ENCODE peak calls at places on chromosomes 11 and 22, in eight cellular contexts. X is HCT116, Y is choroid plexus epithelial cell, T is psoas muscle, N is kidney, L is ovary, W is Peyer's patch, A is cardiac muscle cell. U is an unnamed sample.

GRCh38 chr11:69638941-69639681 is 1.8 kb upstream of the CCND1 start:
- DNase-seq in X (peak; percentile 95), Y (peak; percentile 98), T (peak; percentile 90), N (peak; percentile 95), L (peak; percentile 69), W (peak; percentile 53), A (peak; percentile 95), U (peak; percentile 78)

GRCh38 chr11:59802639-59803176 is 7.9 kb downstream of the MRPL16 start:
- DNase-seq in X (peak; percentile 46), Y (peak; percentile 75), T (no peak), N (no peak), L (no peak), W (no peak), A (peak; percentile 55), U (peak; percentile 29)

GRCh38 chr11:44629732-44630345 is 64.4 kb downstream of the CD82 start:
- DNase-seq in X (no peak), Y (no peak), T (no peak), N (no peak), L (no peak), W (no peak), A (no peak), U (no peak)

GRCh38 chr11:78332872-78333271 is 84.7 kb downstream of the GAB2 start:
- DNase-seq in X (no peak), Y (no peak), T (no peak), N (no peak), L (no peak), W (no peak), A (no peak), U (no peak)

GRCh38 chr11:83063073-83063754 is 8.5 kb downstream of the RAB30 start:
- DNase-seq in X (no peak), Y (peak; percentile 62), T (no peak), N (no peak), L (no peak), W (no peak), A (no peak), U (no peak)

GRCh38 chr11:10920205-10920604 is 62.4 kb upstream of the ZBED5 start:
- DNase-seq in X (no peak), Y (peak; percentile 71), T (no peak), N (no peak), L (no peak), W (no peak), A (no peak), U (no peak)

GRCh38 chr22:47366026-47366767 is 603.7 kb downstream of the TBC1D22A start:
- DNase-seq in X (no peak), Y (no peak), T (no peak), N (no peak), L (no peak), W (no peak), A (no peak), U (no peak)

GRCh38 chr11:65672180-65672860 is 9.6 kb upstream of the RELA start:
- DNase-seq in X (no peak), Y (no peak), T (no peak), N (no peak), L (no peak), W (no peak), A (no peak), U (no peak)

GRCh38 chr11:88131764-88132470 is 43.3 kb downstream of the RAB38 start:
- DNase-seq in X (no peak), Y (no peak), T (no peak), N (no peak), L (no peak), W (no peak), A (no peak), U (no peak)

GRCh38 chr11:40328890-40329617 is 1130.4 kb downstream of the LRRC4C start:
- DNase-seq in X (no peak), Y (peak; percentile 100), T (peak; percentile 14), N (peak; percentile 49), L (no peak), W (no peak), A (no peak), U (peak; percentile 76)

GRCh38 chr11:34029176-34029575 is 22.4 kb upstream of the CAPRIN1 start:
- DNase-seq in X (no peak), Y (no peak), T (no peak), N (no peak), L (no peak), W (no peak), A (no peak), U (no peak)

GRCh38 chr11:8207080-8208000 is 38.5 kb upstream of the RIC3 start:
- DNase-seq in X (no peak), Y (no peak), T (no peak), N (no peak), L (no peak), W (no peak), A (no peak), U (no peak)

GRCh38 chr11:114159802-114160588 is 100.5 kb downstream of the ZBTB16 start:
- DNase-seq in X (peak; percentile 68), Y (peak; percentile 100), T (peak; percentile 100), N (peak; percentile 99), L (peak; percentile 100), W (peak; percentile 100), A (peak; percentile 81), U (peak; percentile 100)
- H3K4me3 ChIP-seq in X (peak overlapping the region; percentile 5), Y (peak overlapping the region; percentile 35), T (peak overlapping the region; percentile 51), N (peak overlapping the region; percentile 29), L (peak overlapping the region; percentile 7), W (peak overlapping the region; percentile 20), A (no peak overlapping the region), U (no peak overlapping the region)

DNA sequence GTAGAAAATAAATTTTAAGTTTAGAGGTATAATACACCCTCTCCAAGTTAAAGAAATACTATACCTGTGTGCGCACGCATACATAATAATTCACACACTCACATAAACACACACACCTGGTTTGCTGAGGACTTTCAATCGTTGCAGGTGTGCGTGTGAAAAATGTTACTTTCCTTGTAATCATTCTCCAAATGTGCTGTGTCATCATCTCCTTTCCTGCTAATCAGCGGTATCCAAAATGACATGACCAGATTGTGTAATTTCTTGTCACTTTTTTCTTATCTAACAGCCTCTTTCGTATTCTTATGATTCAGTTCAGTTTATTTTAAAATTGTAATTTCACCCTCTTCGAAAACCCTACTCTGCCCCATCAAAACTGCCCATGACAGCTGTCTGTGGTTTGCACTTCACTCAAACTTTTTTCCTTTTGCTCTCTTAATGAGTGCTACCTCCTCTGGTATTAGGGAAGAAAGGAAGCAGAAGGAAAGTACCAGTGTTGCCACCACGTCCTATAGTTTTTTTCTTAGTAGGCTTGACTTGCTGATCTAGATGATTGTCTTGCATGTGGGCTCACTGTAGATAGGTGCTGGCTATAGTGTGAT is 651.2 kb downstream of the CNTN5 start:
- DNase-seq in X (no peak), Y (no peak), T (no peak), N (no peak), L (no peak), W (no peak), A (no peak), U (no peak)
- H3K4me3 ChIP-seq in X (no peak overlapping the region), Y (no peak overlapping the region), T (no peak overlapping the region), N (no peak overlapping the region), L (no peak overlapping the region), W (no peak overlapping the region), A (no peak overlapping the region), U (no peak overlapping the region)

DNA sequence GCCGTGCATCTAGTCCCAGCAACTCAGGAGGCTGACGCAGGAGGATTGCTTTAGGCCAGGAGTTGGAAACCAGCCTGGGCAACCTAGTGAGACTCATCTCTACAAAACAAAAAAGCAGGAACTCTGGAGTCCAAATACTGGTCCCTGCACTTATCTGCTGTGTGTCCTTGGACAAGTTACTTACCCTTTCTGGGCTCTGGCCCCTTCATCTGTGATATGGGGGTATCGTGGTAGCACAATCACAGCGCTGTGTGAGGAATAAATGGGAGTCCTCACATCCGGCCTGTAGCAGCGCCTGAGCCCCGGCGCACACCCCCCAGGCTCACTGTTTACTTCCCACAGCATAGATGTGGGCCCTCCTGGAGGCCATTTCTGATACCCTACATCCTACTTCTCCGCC is 44.2 kb upstream of the MYH9 start:
- DNase-seq in X (no peak), Y (no peak), T (no peak), N (no peak), L (no peak), W (no peak), A (no peak), U (no peak)
- H3K4me3 ChIP-seq in X (no peak overlapping the region), Y (no peak overlapping the region), T (no peak overlapping the region), N (no peak overlapping the region), L (no peak overlapping the region), W (no peak overlapping the region), A (no peak overlapping the region), U (no peak overlapping the region)

GRCh38 chr11:3049430-3050243 is 7.6 kb downstream of the CARS1 start:
- DNase-seq in X (peak; percentile 35), Y (peak; percentile 98), T (peak; percentile 88), N (peak; percentile 93), L (peak; percentile 73), W (peak; percentile 78), A (no peak), U (peak; percentile 73)
- H3K4me3 ChIP-seq in X (peak overlapping the region; percentile 19), Y (no peak overlapping the region), T (peak overlapping the region; percentile 1), N (no peak overlapping the region), L (no peak overlapping the region), W (no peak overlapping the region), A (no peak overlapping the region), U (no peak overlapping the region)

GRCh38 chr22:36817429-36817783 is 571 bp upstream of the PVALB start:
- DNase-seq in X (no peak), Y (no peak), T (no peak), N (no peak), L (no peak), W (no peak), A (no peak), U (no peak)

GRCh38 chr22:36814796-36815195 is 2.0 kb downstream of the PVALB start:
- DNase-seq in X (no peak), Y (no peak), T (no peak), N (no peak), L (no peak), W (no peak), A (no peak), U (no peak)

GRCh38 chr22:36816635-36817428 is at the start of gene PVALB:
- DNase-seq in X (no peak), Y (peak; percentile 67), T (peak; percentile 32), N (no peak), L (peak; percentile 61), W (no peak), A (peak; percentile 82), U (no peak)

GRCh38 chr22:36815558-36816337 is 1.1 kb downstream of the PVALB start:
- DNase-seq in X (no peak), Y (no peak), T (no peak), N (no peak), L (no peak), W (no peak), A (no peak), U (no peak)

GRCh38 chr22:36816338-36816634 is 549 bp downstream of the PVALB start:
- DNase-seq in X (no peak), Y (no peak), T (no peak), N (no peak), L (no peak), W (no peak), A (peak; percentile 21), U (no peak)
- H3K4me3 ChIP-seq in X (no peak overlapping the region), Y (no peak overlapping the region), T (no peak overlapping the region), N (peak overlapping the region; percentile 48), L (no peak overlapping the region), W (no peak overlapping the region), A (peak overlapping the region; percentile 19), U (no peak overlapping the region)